ENCODE peak calls at places on chromosomes 1 and 21, in five cellular contexts. One of them, this sample, is unnamed.

GRCh38 chr1:211574705-211575104 is 4.3 kb downstream of the SLC30A1 start:
- DNase-seq in fibroblast of mammary gland: peak; percentile 35
- DNase-seq in endothelial cell: no peak
- DNase-seq in A549: no peak
- DNase-seq in psoas muscle: no peak
- DNase-seq in this sample: no peak

GRCh38 chr1:2611034-2611501 is 21.7 kb downstream of the MMEL1 start:
- DNase-seq in fibroblast of mammary gland: no peak
- DNase-seq in A549: no peak
- DNase-seq in psoas muscle: peak; percentile 53
- DNase-seq in endothelial cell: peak; percentile 38
- DNase-seq in this sample: peak; percentile 56

GRCh38 chr1:68051475-68051874 is 1.0 kb upstream of the DIRAS3 start:
- DNase-seq in A549: no peak
- DNase-seq in psoas muscle: peak; percentile 54
- DNase-seq in endothelial cell: peak; percentile 58
- DNase-seq in fibroblast of mammary gland: peak; percentile 70
- DNase-seq in this sample: peak; percentile 63

GRCh38 chr1:192053661-192054060 is 104.6 kb upstream of the RGS18 start:
- DNase-seq in psoas muscle: no peak
- DNase-seq in endothelial cell: no peak
- DNase-seq in fibroblast of mammary gland: no peak
- DNase-seq in A549: no peak
- DNase-seq in this sample: no peak

GRCh38 chr1:196380311-196380710 is 227.9 kb downstream of the KCNT2 start:
- DNase-seq in endothelial cell: no peak
- DNase-seq in fibroblast of mammary gland: no peak
- DNase-seq in psoas muscle: no peak
- DNase-seq in A549: no peak
- DNase-seq in this sample: no peak

GRCh38 chr1:95308276-95308675 is 74.3 kb downstream of the RWDD3 start:
- DNase-seq in A549: no peak
- DNase-seq in psoas muscle: no peak
- DNase-seq in fibroblast of mammary gland: no peak
- DNase-seq in endothelial cell: no peak
- DNase-seq in this sample: no peak

GRCh38 chr1:83619497-83619896 is 379.4 kb downstream of the TTLL7 start:
- DNase-seq in A549: no peak
- DNase-seq in psoas muscle: no peak
- DNase-seq in fibroblast of mammary gland: no peak
- DNase-seq in endothelial cell: no peak
- DNase-seq in this sample: no peak

GRCh38 chr1:147171399-147172167 is 687 bp downstream of the PRKAB2 start:
- DNase-seq in A549: peak; percentile 13
- DNase-seq in psoas muscle: no peak
- DNase-seq in endothelial cell: no peak
- DNase-seq in fibroblast of mammary gland: peak; percentile 18
- DNase-seq in this sample: no peak

GRCh38 chr1:51592711-51593110 is 24.2 kb upstream of the OSBPL9 start:
- DNase-seq in endothelial cell: no peak
- DNase-seq in fibroblast of mammary gland: no peak
- DNase-seq in psoas muscle: no peak
- DNase-seq in A549: no peak
- DNase-seq in this sample: no peak

GRCh38 chr1:192807968-192808587 is 761 bp upstream of the RGS2 start:
- DNase-seq in A549: peak; percentile 48
- DNase-seq in endothelial cell: no peak
- DNase-seq in fibroblast of mammary gland: peak; percentile 78
- DNase-seq in psoas muscle: no peak
- DNase-seq in this sample: no peak

GRCh38 chr1:196651637-196652215 is at the start of gene CFH:
- DNase-seq in A549: peak; percentile 23
- DNase-seq in endothelial cell: no peak
- DNase-seq in fibroblast of mammary gland: peak; percentile 81
- DNase-seq in psoas muscle: no peak
- DNase-seq in this sample: no peak

GRCh38 chr21:23853796-23854379 is 1753.4 kb downstream of the MRPL39 start:
- DNase-seq in endothelial cell: no peak
- DNase-seq in A549: peak; percentile 1
- DNase-seq in psoas muscle: no peak
- DNase-seq in fibroblast of mammary gland: peak; percentile 6
- DNase-seq in this sample: no peak

GRCh38 chr1:187999973-188000372 is 1171.2 kb downstream of the PLA2G4A start:
- DNase-seq in fibroblast of mammary gland: no peak
- DNase-seq in endothelial cell: no peak
- DNase-seq in psoas muscle: no peak
- DNase-seq in A549: no peak
- DNase-seq in this sample: no peak

GRCh38 chr1:30696831-30697230 is 26.6 kb downstream of the MATN1 start:
- DNase-seq in psoas muscle: peak; percentile 11
- DNase-seq in fibroblast of mammary gland: no peak
- DNase-seq in endothelial cell: no peak
- DNase-seq in A549: no peak
- DNase-seq in this sample: no peak

GRCh38 chr1:175178056-175178455 is 14.5 kb downstream of the KIAA0040 start:
- DNase-seq in fibroblast of mammary gland: no peak
- DNase-seq in endothelial cell: no peak
- DNase-seq in psoas muscle: no peak
- DNase-seq in A549: no peak
- DNase-seq in this sample: no peak

GRCh38 chr1:152036316-152037216 is at the start of gene S100A11:
- DNase-seq in A549: peak; percentile 88
- DNase-seq in endothelial cell: peak; percentile 84
- DNase-seq in fibroblast of mammary gland: peak; percentile 82
- DNase-seq in psoas muscle: peak; percentile 92
- DNase-seq in this sample: peak; percentile 84

GRCh38 chr1:55632906-55633305 is 417.7 kb upstream of the USP24 start:
- DNase-seq in endothelial cell: no peak
- DNase-seq in psoas muscle: no peak
- DNase-seq in A549: no peak
- DNase-seq in fibroblast of mammary gland: no peak
- DNase-seq in this sample: no peak

GRCh38 chr21:44510508-44511218 is 29.3 kb downstream of the KRTAP10-1 start:
- DNase-seq in psoas muscle: peak; percentile 60
- DNase-seq in fibroblast of mammary gland: peak; percentile 17
- DNase-seq in endothelial cell: peak; percentile 86
- DNase-seq in A549: peak; percentile 41
- DNase-seq in this sample: peak; percentile 70

GRCh38 chr1:183323849-183324683 is 94.1 kb downstream of the NMNAT2 start:
- DNase-seq in A549: no peak
- DNase-seq in fibroblast of mammary gland: no peak
- DNase-seq in endothelial cell: no peak
- DNase-seq in psoas muscle: no peak
- DNase-seq in this sample: no peak

GRCh38 chr1:185973645-185974044 is 239.5 kb downstream of the HMCN1 start:
- DNase-seq in fibroblast of mammary gland: peak; percentile 95
- DNase-seq in endothelial cell: no peak
- DNase-seq in A549: no peak
- DNase-seq in psoas muscle: no peak
- DNase-seq in this sample: no peak

DNA sequence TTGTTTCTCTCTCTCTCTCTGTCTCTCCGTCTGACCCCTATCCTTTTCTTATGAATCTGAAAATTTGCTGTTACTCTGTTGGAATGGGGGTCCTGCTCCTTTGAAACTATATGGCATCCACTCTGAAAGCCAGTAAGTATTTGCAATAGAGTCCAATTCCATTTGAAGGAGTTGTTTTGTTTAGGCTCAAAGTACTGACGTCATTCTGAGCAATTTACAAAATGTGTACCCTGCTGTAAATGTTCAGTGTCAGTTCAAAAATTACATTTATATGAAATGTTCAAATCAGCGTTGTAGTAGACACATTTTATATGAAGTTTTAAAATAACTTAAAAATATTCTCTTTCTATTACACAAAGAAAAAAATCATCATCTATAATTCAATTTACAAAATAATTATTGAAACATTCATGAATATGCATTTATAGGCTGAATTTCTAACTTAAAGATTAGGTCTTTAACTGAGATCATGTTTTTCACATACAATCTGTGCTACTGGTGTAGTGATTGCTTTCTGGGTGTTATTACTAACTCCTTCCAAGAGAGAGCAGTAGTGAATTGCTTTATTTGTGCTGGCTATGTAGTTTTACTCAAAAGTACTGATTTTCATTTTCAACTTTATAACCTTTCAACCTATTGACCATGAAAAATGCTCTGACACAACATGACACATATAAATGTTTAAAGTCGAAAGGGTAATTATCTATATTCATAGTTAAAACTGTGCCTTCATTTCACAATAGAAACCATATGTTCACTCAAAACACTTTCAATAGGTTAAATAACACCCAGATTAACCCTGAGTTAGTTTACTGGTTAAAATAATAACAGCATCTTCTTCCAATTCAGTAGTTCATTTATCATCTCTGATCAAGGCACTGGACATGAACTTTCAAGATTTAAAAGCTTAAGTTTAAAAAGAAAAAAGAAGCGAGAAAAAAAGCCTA is 253.1 kb upstream of the ADGRL4 start:
- DNase-seq in endothelial cell: no peak
- DNase-seq in fibroblast of mammary gland: peak; percentile 74
- DNase-seq in A549: peak; percentile 12
- DNase-seq in psoas muscle: no peak
- DNase-seq in this sample: no peak
- TF ChIP-seq CTCF in endothelial cell: no peak
- TF ChIP-seq CTCF in fibroblast of mammary gland: peak; percentile 78
- TF ChIP-seq CTCF in A549: peak; percentile 55
- TF ChIP-seq CTCF in psoas muscle: peak; percentile 13
- TF ChIP-seq CTCF in this sample: peak; percentile 13

GRCh38 chr1:154622503-154623039 is 14.6 kb upstream of the ADAR start:
- DNase-seq in A549: no peak
- DNase-seq in psoas muscle: no peak
- DNase-seq in endothelial cell: no peak
- DNase-seq in fibroblast of mammary gland: no peak
- DNase-seq in this sample: no peak

GRCh38 chr1:154627247-154628121 is 19.5 kb upstream of the ADAR start:
- DNase-seq in A549: peak; percentile 93
- DNase-seq in psoas muscle: peak; percentile 93
- DNase-seq in endothelial cell: peak; percentile 86
- DNase-seq in fibroblast of mammary gland: peak; percentile 91
- DNase-seq in this sample: peak; percentile 90

GRCh38 chr1:154626456-154627246 is 18.7 kb upstream of the ADAR start:
- DNase-seq in psoas muscle: no peak
- DNase-seq in fibroblast of mammary gland: no peak
- DNase-seq in A549: peak; percentile 13
- DNase-seq in endothelial cell: no peak
- DNase-seq in this sample: no peak

GRCh38 chr1:154623358-154623757 is 15.4 kb upstream of the ADAR start:
- DNase-seq in psoas muscle: no peak
- DNase-seq in A549: no peak
- DNase-seq in fibroblast of mammary gland: no peak
- DNase-seq in endothelial cell: no peak
- DNase-seq in this sample: no peak

GRCh38 chr1:154624756-154625643 is 17.0 kb upstream of the ADAR start:
- DNase-seq in A549: no peak
- DNase-seq in endothelial cell: no peak
- DNase-seq in fibroblast of mammary gland: peak; percentile 82
- DNase-seq in psoas muscle: no peak
- DNase-seq in this sample: no peak
- TF ChIP-seq CTCF in A549: no peak
- TF ChIP-seq CTCF in endothelial cell: no peak
- TF ChIP-seq CTCF in fibroblast of mammary gland: no peak
- TF ChIP-seq CTCF in psoas muscle: no peak
- TF ChIP-seq CTCF in this sample: no peak

DNA sequence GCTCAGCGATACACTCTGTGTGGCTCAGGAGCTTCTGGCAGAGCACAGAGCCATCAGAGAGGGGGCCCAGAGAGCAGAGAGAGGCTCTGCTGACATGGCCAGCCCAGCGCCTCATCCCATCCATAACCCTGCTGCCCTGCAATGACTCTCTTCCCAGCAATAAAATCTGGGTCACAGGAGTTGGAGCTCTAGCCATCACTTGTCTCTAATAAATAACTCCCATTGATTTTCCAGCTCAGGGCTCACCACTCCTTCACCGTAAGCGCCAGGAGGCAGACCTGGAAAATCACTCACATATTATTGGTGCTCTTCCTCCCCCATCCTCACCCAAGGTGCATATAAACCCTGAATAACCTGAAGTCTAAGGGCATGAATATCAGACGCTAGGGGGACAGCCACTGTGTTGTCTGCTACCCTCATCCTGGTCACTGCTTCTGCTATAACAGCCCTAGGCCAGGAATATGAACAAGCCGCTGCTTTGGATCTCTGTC is at the start of gene APCS:
- DNase-seq in psoas muscle: no peak
- DNase-seq in A549: no peak
- DNase-seq in endothelial cell: no peak
- DNase-seq in fibroblast of mammary gland: no peak
- DNase-seq in this sample: no peak
- TF ChIP-seq CTCF in psoas muscle: no peak
- TF ChIP-seq CTCF in A549: no peak
- TF ChIP-seq CTCF in endothelial cell: no peak
- TF ChIP-seq CTCF in fibroblast of mammary gland: no peak
- TF ChIP-seq CTCF in this sample: no peak

DNA sequence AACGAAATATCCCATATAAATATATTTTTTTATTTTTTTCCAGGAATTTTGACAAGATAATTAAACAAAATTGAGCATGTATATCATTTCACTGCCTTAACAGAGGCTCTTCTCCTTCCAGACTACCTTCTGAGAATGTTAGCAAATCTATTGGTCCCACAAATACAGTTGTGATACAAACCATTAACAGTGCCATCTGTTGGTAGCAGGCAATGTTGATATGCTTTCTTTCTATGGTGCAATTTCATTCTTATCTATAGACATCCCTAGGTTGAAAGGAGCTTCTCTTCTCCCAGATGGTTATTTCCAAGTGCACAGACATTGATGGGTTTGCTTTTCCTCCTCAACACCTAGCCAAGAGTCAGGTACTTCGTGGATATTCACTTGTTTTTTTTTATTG is 303.6 kb downstream of the USH2A start:
- DNase-seq in psoas muscle: no peak
- DNase-seq in fibroblast of mammary gland: peak; percentile 45
- DNase-seq in A549: peak; percentile 39
- DNase-seq in endothelial cell: no peak
- DNase-seq in this sample: no peak
- TF ChIP-seq CTCF in psoas muscle: no peak
- TF ChIP-seq CTCF in fibroblast of mammary gland: peak; percentile 68
- TF ChIP-seq CTCF in A549: peak; percentile 48
- TF ChIP-seq CTCF in endothelial cell: no peak
- TF ChIP-seq CTCF in this sample: no peak

GRCh38 chr1:21321963-21322680 is 31.9 kb upstream of the ECE1 start:
- DNase-seq in A549: no peak
- DNase-seq in psoas muscle: no peak
- DNase-seq in endothelial cell: no peak
- DNase-seq in fibroblast of mammary gland: no peak
- DNase-seq in this sample: no peak
- TF ChIP-seq CTCF in A549: no peak
- TF ChIP-seq CTCF in psoas muscle: no peak
- TF ChIP-seq CTCF in endothelial cell: no peak
- TF ChIP-seq CTCF in fibroblast of mammary gland: peak; percentile 21
- TF ChIP-seq CTCF in this sample: no peak